ENCODE peak calls at places on chromosome 11, in seven cellular contexts. A is NCI-H1105 treated with DMSO at 0.1 percent for 48 hours; C is cerebellar cortex; E is activated CD4-positive, alpha-beta T cell treated with anti-CD3 and anti-CD28 coated beads, Interleukin-2, amount 10 ng/mL, durations not matched to agents 7 days and 5 days; M is activated effector memory CD4-positive, alpha-beta T cell treated with anti-CD3 and anti-CD28 coated beads, Interleukin-2, amount 50 U/mL, for 16 hours; Z is epithelial cell of esophagus; L is mucosa of descending colon. J is an unnamed sample.
A peak's percentile ranks its signal among the peaks of the same experiment; 100 is the strongest.

GRCh38 chr11:78868563-78868962 is 293.9 kb upstream of the NARS2 start:
- DNase-seq in A (no peak), C (no peak), E (no peak), M (no peak), Z (no peak), L (no peak), J (no peak)

GRCh38 chr11:7673724-7674434 is 579 bp upstream of the CYB5R2 start:
- DNase-seq in A (peak; percentile 39), C (no peak), E (no peak), M (peak; percentile 61), Z (peak; percentile 56), L (peak; percentile 77), J (no peak)

GRCh38 chr11:33606762-33607161 is 93.9 kb downstream of the C11orf91 start:
- DNase-seq in A (no peak), C (no peak), E (no peak), M (no peak), Z (peak; percentile 52), L (no peak), J (no peak)

GRCh38 chr11:126585388-126586302 is 230.2 kb downstream of the ST3GAL4 start:
- DNase-seq in A (peak; percentile 97), C (peak; percentile 68), E (no peak), M (no peak), Z (peak; percentile 96), L (no peak), J (no peak)

GRCh38 chr11:10304495-10305261 is at the start of gene ADM:
- DNase-seq in A (peak; percentile 66), C (peak; percentile 89), E (peak; percentile 26), M (peak; percentile 76), Z (peak; percentile 88), L (peak; percentile 92), J (peak; percentile 48)

GRCh38 chr11:131430466-131431176 is 60.2 kb downstream of the NTM start:
- DNase-seq in A (peak; percentile 38), C (no peak), E (no peak), M (no peak), Z (peak; percentile 84), L (no peak), J (no peak)

GRCh38 chr11:71316701-71317100 is 64.3 kb upstream of the SHANK2 start:
- DNase-seq in A (no peak), C (no peak), E (no peak), M (no peak), Z (no peak), L (no peak), J (no peak)

GRCh38 chr11:128575956-128576340 is 11.4 kb downstream of the ETS1 start:
- DNase-seq in A (no peak), C (no peak), E (no peak), M (no peak), Z (no peak), L (no peak), J (peak; percentile 42)

GRCh38 chr11:24295360-24295759 is 201.5 kb upstream of the LUZP2 start:
- DNase-seq in A (no peak), C (no peak), E (no peak), M (no peak), Z (no peak), L (no peak), J (no peak)

GRCh38 chr11:1211838-1212237 is 11.0 kb upstream of the MUC5B start:
- DNase-seq in A (no peak), C (no peak), E (no peak), M (no peak), Z (no peak), L (no peak), J (no peak)

GRCh38 chr11:71086687-71087258 is 165.6 kb downstream of the SHANK2 start:
- DNase-seq in A (peak; percentile 64), C (peak; percentile 43), E (no peak), M (no peak), Z (peak; percentile 19), L (no peak), J (no peak)

GRCh38 chr11:76918941-76919386 is 58.2 kb downstream of the ACER3 start:
- DNase-seq in A (peak; percentile 73), C (peak; percentile 86), E (no peak), M (no peak), Z (peak; percentile 68), L (no peak), J (peak; percentile 64)